ENCODE peak calls at places on chromosomes 4 and X, in nine cellular contexts. One of them, this sample, is unnamed.

GRCh38 chr4:88697588-88698329 is at the start of gene NAP1L5:
- DNase-seq in spleen: peak
- DNase-seq in amniotic stem cell: no peak
- DNase-seq in dorsolateral prefrontal cortex: peak
- DNase-seq in occipital lobe: peak
- DNase-seq in CD4-positive, alpha-beta T cell: peak
- DNase-seq in NCI-H1092: peak
- DNase-seq in ELF-1: peak
- DNase-seq in central memory CD4-positive, alpha-beta T cell: peak
- DNase-seq in this sample: no peak

GRCh38 chr4:140343303-140343702 is 30.1 kb upstream of the SCOC start:
- DNase-seq in occipital lobe: no peak
- DNase-seq in CD4-positive, alpha-beta T cell: no peak
- DNase-seq in ELF-1: no peak
- DNase-seq in dorsolateral prefrontal cortex: no peak
- DNase-seq in central memory CD4-positive, alpha-beta T cell: no peak
- DNase-seq in spleen: no peak
- DNase-seq in amniotic stem cell: no peak
- DNase-seq in NCI-H1092: no peak
- DNase-seq in this sample: peak

GRCh38 chr4:165873298-165874071 is 448 bp downstream of the TLL1 start:
- DNase-seq in spleen: peak
- DNase-seq in amniotic stem cell: no peak
- DNase-seq in central memory CD4-positive, alpha-beta T cell: no peak
- DNase-seq in dorsolateral prefrontal cortex: peak
- DNase-seq in NCI-H1092: no peak
- DNase-seq in ELF-1: peak
- DNase-seq in CD4-positive, alpha-beta T cell: no peak
- DNase-seq in occipital lobe: peak
- DNase-seq in this sample: no peak

GRCh38 chr4:133157460-133158160 is 8.5 kb downstream of the PCDH10 start:
- DNase-seq in NCI-H1092: no peak
- DNase-seq in occipital lobe: no peak
- DNase-seq in central memory CD4-positive, alpha-beta T cell: no peak
- DNase-seq in amniotic stem cell: no peak
- DNase-seq in CD4-positive, alpha-beta T cell: no peak
- DNase-seq in spleen: no peak
- DNase-seq in dorsolateral prefrontal cortex: no peak
- DNase-seq in ELF-1: no peak
- DNase-seq in this sample: no peak

GRCh38 chrX:28099166-28099565 is 117.9 kb upstream of the DCAF8L1 start:
- DNase-seq in spleen: no peak
- DNase-seq in occipital lobe: no peak
- DNase-seq in ELF-1: no peak
- DNase-seq in dorsolateral prefrontal cortex: no peak
- DNase-seq in CD4-positive, alpha-beta T cell: no peak
- DNase-seq in NCI-H1092: no peak
- DNase-seq in amniotic stem cell: no peak
- DNase-seq in central memory CD4-positive, alpha-beta T cell: no peak
- DNase-seq in this sample: no peak

GRCh38 chrX:68894513-68895338 is 65.9 kb downstream of the EFNB1 start:
- DNase-seq in amniotic stem cell: no peak
- DNase-seq in dorsolateral prefrontal cortex: peak
- DNase-seq in CD4-positive, alpha-beta T cell: no peak
- DNase-seq in spleen: peak
- DNase-seq in NCI-H1092: peak
- DNase-seq in ELF-1: peak
- DNase-seq in central memory CD4-positive, alpha-beta T cell: no peak
- DNase-seq in occipital lobe: peak
- DNase-seq in this sample: peak

GRCh38 chrX:18899796-18900380 is 84.0 kb downstream of the PHKA2 start:
- DNase-seq in NCI-H1092: no peak
- DNase-seq in spleen: peak
- DNase-seq in dorsolateral prefrontal cortex: no peak
- DNase-seq in ELF-1: peak
- DNase-seq in amniotic stem cell: no peak
- DNase-seq in central memory CD4-positive, alpha-beta T cell: no peak
- DNase-seq in CD4-positive, alpha-beta T cell: no peak
- DNase-seq in occipital lobe: no peak
- DNase-seq in this sample: no peak

GRCh38 chrX:29308726-29309125 is 721.5 kb downstream of the IL1RAPL1 start:
- DNase-seq in central memory CD4-positive, alpha-beta T cell: no peak
- DNase-seq in spleen: no peak
- DNase-seq in occipital lobe: no peak
- DNase-seq in NCI-H1092: no peak
- DNase-seq in dorsolateral prefrontal cortex: no peak
- DNase-seq in amniotic stem cell: no peak
- DNase-seq in ELF-1: peak
- DNase-seq in CD4-positive, alpha-beta T cell: no peak
- DNase-seq in this sample: no peak

GRCh38 chr4:47557255-47557654 is 72.2 kb downstream of the ATP10D start:
- DNase-seq in CD4-positive, alpha-beta T cell: no peak
- DNase-seq in NCI-H1092: no peak
- DNase-seq in amniotic stem cell: no peak
- DNase-seq in ELF-1: no peak
- DNase-seq in central memory CD4-positive, alpha-beta T cell: no peak
- DNase-seq in occipital lobe: no peak
- DNase-seq in dorsolateral prefrontal cortex: no peak
- DNase-seq in spleen: no peak
- DNase-seq in this sample: no peak

GRCh38 chr4:1524761-1525160 is 118.5 kb upstream of the NKX1-1 start:
- DNase-seq in occipital lobe: no peak
- DNase-seq in amniotic stem cell: no peak
- DNase-seq in CD4-positive, alpha-beta T cell: no peak
- DNase-seq in NCI-H1092: no peak
- DNase-seq in central memory CD4-positive, alpha-beta T cell: no peak
- DNase-seq in ELF-1: no peak
- DNase-seq in dorsolateral prefrontal cortex: no peak
- DNase-seq in spleen: peak
- DNase-seq in this sample: no peak

GRCh38 chr4:139645458-139645857 is 20.2 kb upstream of the MGST2 start:
- DNase-seq in NCI-H1092: no peak
- DNase-seq in occipital lobe: no peak
- DNase-seq in central memory CD4-positive, alpha-beta T cell: no peak
- DNase-seq in amniotic stem cell: no peak
- DNase-seq in dorsolateral prefrontal cortex: no peak
- DNase-seq in CD4-positive, alpha-beta T cell: no peak
- DNase-seq in spleen: no peak
- DNase-seq in ELF-1: no peak
- DNase-seq in this sample: no peak

GRCh38 chrX:151370906-151371305 is 26.1 kb upstream of the VMA21 start:
- DNase-seq in central memory CD4-positive, alpha-beta T cell: no peak
- DNase-seq in ELF-1: peak
- DNase-seq in NCI-H1092: no peak
- DNase-seq in CD4-positive, alpha-beta T cell: no peak
- DNase-seq in spleen: no peak
- DNase-seq in amniotic stem cell: no peak
- DNase-seq in dorsolateral prefrontal cortex: no peak
- DNase-seq in occipital lobe: no peak
- DNase-seq in this sample: no peak

GRCh38 chr4:81648576-81649272 is 177.0 kb upstream of the RASGEF1B start:
- DNase-seq in occipital lobe: no peak
- DNase-seq in spleen: no peak
- DNase-seq in dorsolateral prefrontal cortex: no peak
- DNase-seq in amniotic stem cell: no peak
- DNase-seq in central memory CD4-positive, alpha-beta T cell: peak
- DNase-seq in NCI-H1092: peak
- DNase-seq in CD4-positive, alpha-beta T cell: no peak
- DNase-seq in ELF-1: no peak
- DNase-seq in this sample: peak

GRCh38 chr4:183469936-183470335 is 25.5 kb downstream of the CDKN2AIP start:
- DNase-seq in spleen: no peak
- DNase-seq in CD4-positive, alpha-beta T cell: no peak
- DNase-seq in occipital lobe: no peak
- DNase-seq in amniotic stem cell: no peak
- DNase-seq in central memory CD4-positive, alpha-beta T cell: no peak
- DNase-seq in ELF-1: no peak
- DNase-seq in dorsolateral prefrontal cortex: no peak
- DNase-seq in NCI-H1092: no peak
- DNase-seq in this sample: no peak

GRCh38 chrX:42536286-42536685 is 241.7 kb downstream of the PPP1R2C start:
- DNase-seq in amniotic stem cell: no peak
- DNase-seq in occipital lobe: no peak
- DNase-seq in central memory CD4-positive, alpha-beta T cell: no peak
- DNase-seq in CD4-positive, alpha-beta T cell: no peak
- DNase-seq in spleen: no peak
- DNase-seq in NCI-H1092: no peak
- DNase-seq in ELF-1: no peak
- DNase-seq in dorsolateral prefrontal cortex: no peak
- DNase-seq in this sample: no peak

GRCh38 chr4:173521474-173522159 is 8.4 kb downstream of the HAND2 start:
- DNase-seq in NCI-H1092: no peak
- DNase-seq in spleen: no peak
- DNase-seq in CD4-positive, alpha-beta T cell: no peak
- DNase-seq in central memory CD4-positive, alpha-beta T cell: no peak
- DNase-seq in dorsolateral prefrontal cortex: no peak
- DNase-seq in occipital lobe: no peak
- DNase-seq in amniotic stem cell: no peak
- DNase-seq in ELF-1: no peak
- DNase-seq in this sample: no peak

GRCh38 chrX:13090261-13091110 is 46.1 kb upstream of the FAM9C start:
- DNase-seq in CD4-positive, alpha-beta T cell: no peak
- DNase-seq in occipital lobe: no peak
- DNase-seq in NCI-H1092: no peak
- DNase-seq in central memory CD4-positive, alpha-beta T cell: peak
- DNase-seq in amniotic stem cell: no peak
- DNase-seq in dorsolateral prefrontal cortex: no peak
- DNase-seq in ELF-1: peak
- DNase-seq in spleen: no peak
- DNase-seq in this sample: no peak

GRCh38 chr4:22573198-22573597 is 57.3 kb upstream of the ADGRA3 start:
- DNase-seq in CD4-positive, alpha-beta T cell: no peak
- DNase-seq in occipital lobe: no peak
- DNase-seq in dorsolateral prefrontal cortex: no peak
- DNase-seq in ELF-1: no peak
- DNase-seq in amniotic stem cell: no peak
- DNase-seq in central memory CD4-positive, alpha-beta T cell: no peak
- DNase-seq in spleen: no peak
- DNase-seq in NCI-H1092: peak
- DNase-seq in this sample: peak

GRCh38 chr4:157010630-157011029 is 39.0 kb upstream of the PDGFC start:
- DNase-seq in NCI-H1092: no peak
- DNase-seq in spleen: no peak
- DNase-seq in occipital lobe: no peak
- DNase-seq in amniotic stem cell: no peak
- DNase-seq in CD4-positive, alpha-beta T cell: no peak
- DNase-seq in dorsolateral prefrontal cortex: no peak
- DNase-seq in central memory CD4-positive, alpha-beta T cell: no peak
- DNase-seq in ELF-1: no peak
- DNase-seq in this sample: no peak

GRCh38 chr4:163558539-163559044 is 64.1 kb downstream of the TMA16 start:
- DNase-seq in central memory CD4-positive, alpha-beta T cell: peak
- DNase-seq in dorsolateral prefrontal cortex: no peak
- DNase-seq in amniotic stem cell: no peak
- DNase-seq in CD4-positive, alpha-beta T cell: no peak
- DNase-seq in NCI-H1092: no peak
- DNase-seq in spleen: peak
- DNase-seq in ELF-1: no peak
- DNase-seq in occipital lobe: no peak
- DNase-seq in this sample: no peak

GRCh38 chr4:1328267-1329155 is 18.5 kb upstream of the UVSSA start:
- DNase-seq in amniotic stem cell: no peak
- DNase-seq in NCI-H1092: no peak
- DNase-seq in CD4-positive, alpha-beta T cell: no peak
- DNase-seq in spleen: peak
- DNase-seq in central memory CD4-positive, alpha-beta T cell: no peak
- DNase-seq in occipital lobe: no peak
- DNase-seq in dorsolateral prefrontal cortex: no peak
- DNase-seq in ELF-1: no peak
- DNase-seq in this sample: no peak

GRCh38 chr4:7984286-7984925 is 44.7 kb upstream of the AFAP1 start:
- DNase-seq in occipital lobe: no peak
- DNase-seq in amniotic stem cell: no peak
- DNase-seq in NCI-H1092: no peak
- DNase-seq in central memory CD4-positive, alpha-beta T cell: no peak
- DNase-seq in dorsolateral prefrontal cortex: no peak
- DNase-seq in ELF-1: peak
- DNase-seq in spleen: no peak
- DNase-seq in CD4-positive, alpha-beta T cell: no peak
- DNase-seq in this sample: no peak

GRCh38 chr4:13542577-13543042 is 1.7 kb downstream of the NKX3-2 start:
- DNase-seq in occipital lobe: no peak
- DNase-seq in amniotic stem cell: no peak
- DNase-seq in ELF-1: no peak
- DNase-seq in NCI-H1092: no peak
- DNase-seq in spleen: peak
- DNase-seq in CD4-positive, alpha-beta T cell: no peak
- DNase-seq in dorsolateral prefrontal cortex: no peak
- DNase-seq in central memory CD4-positive, alpha-beta T cell: no peak
- DNase-seq in this sample: no peak

GRCh38 chrX:19593684-19594083 is 78.4 kb upstream of the MAP3K15 start:
- DNase-seq in spleen: no peak
- DNase-seq in amniotic stem cell: peak
- DNase-seq in NCI-H1092: no peak
- DNase-seq in central memory CD4-positive, alpha-beta T cell: peak
- DNase-seq in dorsolateral prefrontal cortex: no peak
- DNase-seq in ELF-1: no peak
- DNase-seq in occipital lobe: no peak
- DNase-seq in CD4-positive, alpha-beta T cell: no peak
- DNase-seq in this sample: no peak

GRCh38 chrX:69096963-69097362 is 68.3 kb downstream of the PJA1 start:
- DNase-seq in ELF-1: no peak
- DNase-seq in dorsolateral prefrontal cortex: no peak
- DNase-seq in NCI-H1092: no peak
- DNase-seq in CD4-positive, alpha-beta T cell: no peak
- DNase-seq in spleen: no peak
- DNase-seq in central memory CD4-positive, alpha-beta T cell: no peak
- DNase-seq in occipital lobe: no peak
- DNase-seq in amniotic stem cell: no peak
- DNase-seq in this sample: no peak

GRCh38 chr4:6345096-6345830 is 75.6 kb downstream of the WFS1 start:
- DNase-seq in CD4-positive, alpha-beta T cell: no peak
- DNase-seq in central memory CD4-positive, alpha-beta T cell: no peak
- DNase-seq in occipital lobe: no peak
- DNase-seq in ELF-1: no peak
- DNase-seq in dorsolateral prefrontal cortex: no peak
- DNase-seq in amniotic stem cell: no peak
- DNase-seq in NCI-H1092: no peak
- DNase-seq in spleen: peak
- DNase-seq in this sample: no peak

GRCh38 chrX:91081873-91082272 is 352.8 kb upstream of the PABPC5 start:
- DNase-seq in occipital lobe: no peak
- DNase-seq in ELF-1: no peak
- DNase-seq in amniotic stem cell: no peak
- DNase-seq in CD4-positive, alpha-beta T cell: no peak
- DNase-seq in dorsolateral prefrontal cortex: no peak
- DNase-seq in NCI-H1092: no peak
- DNase-seq in spleen: no peak
- DNase-seq in central memory CD4-positive, alpha-beta T cell: no peak
- DNase-seq in this sample: no peak

GRCh38 chrX:125103693-125104092 is 216.0 kb upstream of the TEX13C start:
- DNase-seq in CD4-positive, alpha-beta T cell: no peak
- DNase-seq in spleen: peak
- DNase-seq in central memory CD4-positive, alpha-beta T cell: no peak
- DNase-seq in dorsolateral prefrontal cortex: no peak
- DNase-seq in occipital lobe: no peak
- DNase-seq in NCI-H1092: no peak
- DNase-seq in ELF-1: no peak
- DNase-seq in amniotic stem cell: no peak
- DNase-seq in this sample: no peak

GRCh38 chr4:57191523-57192034 is 81.4 kb upstream of the IGFBP7 start:
- DNase-seq in ELF-1: peak
- DNase-seq in central memory CD4-positive, alpha-beta T cell: no peak
- DNase-seq in NCI-H1092: peak
- DNase-seq in spleen: no peak
- DNase-seq in CD4-positive, alpha-beta T cell: no peak
- DNase-seq in amniotic stem cell: no peak
- DNase-seq in dorsolateral prefrontal cortex: no peak
- DNase-seq in occipital lobe: no peak
- DNase-seq in this sample: no peak

GRCh38 chr4:105139646-105140045 is 7.0 kb upstream of the TET2 start:
- DNase-seq in occipital lobe: no peak
- DNase-seq in dorsolateral prefrontal cortex: no peak
- DNase-seq in amniotic stem cell: no peak
- DNase-seq in CD4-positive, alpha-beta T cell: no peak
- DNase-seq in central memory CD4-positive, alpha-beta T cell: no peak
- DNase-seq in NCI-H1092: no peak
- DNase-seq in ELF-1: no peak
- DNase-seq in spleen: no peak
- DNase-seq in this sample: no peak

GRCh38 chr4:189773909-189774308 is 166.8 kb upstream of the FRG1 start:
- DNase-seq in dorsolateral prefrontal cortex: no peak
- DNase-seq in central memory CD4-positive, alpha-beta T cell: no peak
- DNase-seq in ELF-1: no peak
- DNase-seq in spleen: no peak
- DNase-seq in NCI-H1092: no peak
- DNase-seq in amniotic stem cell: no peak
- DNase-seq in CD4-positive, alpha-beta T cell: no peak
- DNase-seq in occipital lobe: no peak
- DNase-seq in this sample: no peak